ENCODE peak calls at places on chromosome 12, in four cellular contexts. W is stimulated activated CD8-positive, alpha-beta memory T cell treated with anti-CD3 and anti-CD28 coated beads, Interleukin-7, amount 100 ng/mL, for 1 hour; V is stimulated activated CD4-positive, alpha-beta T cell treated with anti-CD3 and anti-CD28 coated beads, Interleukin-2, amount 100 ng/mL, for 48 hours; F is HEK293T. Q is an unnamed sample.

GRCh38 chr12:58030566-58031279 is 89.4 kb downstream of the ATP23 start:
- DNase-seq in W (no peak), V (no peak), F (no peak), Q (no peak)

GRCh38 chr12:114313910-114314309 is 92.0 kb downstream of the TBX5 start:
- DNase-seq in W (no peak), V (no peak), F (no peak), Q (no peak)

GRCh38 chr12:4273651-4274395 is at the start of gene CCND2:
- DNase-seq in W (peak; percentile 54), V (peak; percentile 67), F (peak; percentile 81), Q (peak; percentile 93)

GRCh38 chr12:52020539-52021336 is 14.0 kb downstream of the TAMALIN start:
- DNase-seq in W (peak; percentile 47), V (peak; percentile 49), F (peak; percentile 73), Q (no peak)

GRCh38 chr12:57255916-57256315 is 4.9 kb upstream of the STAC3 start:
- DNase-seq in W (no peak), V (no peak), F (no peak), Q (no peak)

GRCh38 chr12:75831413-75831812 is 200.2 kb downstream of the PHLDA1 start:
- DNase-seq in W (no peak), V (no peak), F (no peak), Q (no peak)

GRCh38 chr12:62581288-62582064 is 114.8 kb downstream of the MON2 start:
- DNase-seq in W (no peak), V (no peak), F (peak; percentile 37), Q (no peak)

GRCh38 chr12:3809357-3810015 is 56.6 kb upstream of the CRACR2A start:
- DNase-seq in W (no peak), V (no peak), F (no peak), Q (no peak)

GRCh38 chr12:132289356-132290202 is 39.8 kb downstream of the GALNT9 start:
- DNase-seq in W (no peak), V (no peak), F (no peak), Q (no peak)

GRCh38 chr12:27534765-27535161 is 10.8 kb downstream of the PPFIBP1 start:
- DNase-seq in W (no peak), V (no peak), F (no peak), Q (no peak)

GRCh38 chr12:131281016-131281415 is 327.3 kb downstream of the ADGRD1 start:
- DNase-seq in W (no peak), V (no peak), F (no peak), Q (no peak)

GRCh38 chr12:114729731-114730130 is 45.8 kb upstream of the TBX3 start:
- DNase-seq in W (no peak), V (no peak), F (no peak), Q (no peak)

GRCh38 chr12:12474931-12475485 is 87.7 kb downstream of the DUSP16 start:
- DNase-seq in W (no peak), V (no peak), F (no peak), Q (no peak)

GRCh38 chr12:51953925-51954324 is 2.4 kb downstream of the ACVR1B start:
- DNase-seq in W (no peak), V (no peak), F (no peak), Q (no peak)

GRCh38 chr12:98736352-98737326 is 91.5 kb downstream of the APAF1 start:
- DNase-seq in W (no peak), V (no peak), F (no peak), Q (no peak)

GRCh38 chr12:86496595-86496994 is 240.4 kb upstream of the MGAT4C start:
- DNase-seq in W (no peak), V (no peak), F (no peak), Q (no peak)

GRCh38 chr12:49518914-49519573 is 19.8 kb upstream of the KCNH3 start:
- DNase-seq in W (no peak), V (no peak), F (no peak), Q (no peak)

GRCh38 chr12:69028941-69029729 is 96.2 kb upstream of the CPM start:
- DNase-seq in W (no peak), V (no peak), F (no peak), Q (no peak)

GRCh38 chr12:93624595-93625294 is 52.3 kb downstream of the SOCS2 start:
- DNase-seq in W (no peak), V (no peak), F (no peak), Q (no peak)

GRCh38 chr12:74945771-74946198 is 263.9 kb downstream of the KCNC2 start:
- DNase-seq in W (no peak), V (no peak), F (no peak), Q (no peak)

GRCh38 chr12:106767954-106768501 is 6.5 kb upstream of the RIC8B start:
- DNase-seq in W (no peak), V (no peak), F (peak; percentile 42), Q (no peak)

GRCh38 chr12:91515944-91516739 is 333.5 kb upstream of the DCN start:
- DNase-seq in W (no peak), V (no peak), F (no peak), Q (no peak)

GRCh38 chr12:65756956-65757511 is 67.2 kb upstream of the HMGA2 start:
- DNase-seq in W (no peak), V (no peak), F (no peak), Q (no peak)

GRCh38 chr12:49540229-49541139 is 1.7 kb downstream of the KCNH3 start:
- DNase-seq in W (no peak), V (no peak), F (no peak), Q (no peak)

GRCh38 chr12:88578821-88579518 is 1.3 kb downstream of the KITLG start:
- DNase-seq in W (no peak), V (no peak), F (peak; percentile 50), Q (no peak)

GRCh38 chr12:581321-581720 is 81.9 kb downstream of the NINJ2 start:
- DNase-seq in W (no peak), V (no peak), F (no peak), Q (no peak)

GRCh38 chr12:70448371-70448770 is 82.3 kb downstream of the KCNMB4 start:
- DNase-seq in W (no peak), V (no peak), F (no peak), Q (no peak)

GRCh38 chr12:32179011-32179395 is 72.4 kb downstream of the BICD1 start:
- DNase-seq in W (no peak), V (no peak), F (no peak), Q (no peak)

GRCh38 chr12:90090929-90091651 is 382.5 kb upstream of the ATP2B1 start:
- DNase-seq in W (no peak), V (peak; percentile 5), F (no peak), Q (no peak)

GRCh38 chr12:124524231-124524925 is 43.0 kb downstream of the NCOR2 start:
- DNase-seq in W (no peak), V (no peak), F (no peak), Q (no peak)

GRCh38 chr12:58860788-58861240 is 59.5 kb downstream of the LRIG3 start:
- DNase-seq in W (no peak), V (no peak), F (no peak), Q (peak; percentile 20)

GRCh38 chr12:51901121-51901812 is 6.0 kb upstream of the ACVRL1 start:
- DNase-seq in W (no peak), V (no peak), F (no peak), Q (no peak)

GRCh38 chr12:88339254-88339949 is 197.3 kb downstream of the TMTC3 start:
- DNase-seq in W (no peak), V (no peak), F (no peak), Q (no peak)

GRCh38 chr12:47705571-47706425 is at the start of gene RPAP3:
- DNase-seq in W (peak; percentile 94), V (peak; percentile 98), F (peak; percentile 95), Q (peak; percentile 54)

GRCh38 chr12:122834921-122835692 is at the start of gene HIP1R:
- DNase-seq in W (peak; percentile 29), V (peak; percentile 67), F (peak; percentile 76), Q (peak; percentile 17)

GRCh38 chr12:94418517-94418916 is 41.1 kb downstream of the CEP83 start:
- DNase-seq in W (no peak), V (no peak), F (no peak), Q (no peak)